ENCODE peak calls at places on chromosomes 13 and 19, in five cellular contexts. X, E, U, F and W are unnamed samples.
A peak's percentile ranks its signal among the peaks of the same experiment; 100 is the strongest.

GRCh38 chr13:27172495-27172842 is 858 bp upstream of the USP12 start:
- DNase-seq in X (no peak), F (no peak), U (no peak), E (no peak), W (no peak)

GRCh38 chr19:51664997-51665396 is 18.4 kb upstream of the SIGLEC14 start:
- DNase-seq in F (no peak), X (no peak), U (no peak), E (no peak), W (no peak)

GRCh38 chr19:1837625-1838105 is 10.6 kb downstream of the REXO1 start:
- DNase-seq in E (peak; percentile 74), X (no peak), U (no peak), F (no peak), W (no peak)

GRCh38 chr19:36771275-36772231 is 1.1 kb downstream of the ZNF850 start:
- DNase-seq in F (peak; percentile 52), X (peak; percentile 42), U (peak; percentile 76), E (peak; percentile 14), W (no peak)

GRCh38 chr13:102045713-102046112 is 356.1 kb downstream of the FGF14 start:
- DNase-seq in U (no peak), E (no peak), F (no peak), X (no peak), W (no peak)

GRCh38 chr13:84651288-84651687 is 769.0 kb upstream of the SLITRK1 start:
- DNase-seq in U (no peak), E (no peak), X (no peak), F (no peak), W (no peak)

GRCh38 chr19:20558011-20558410 is 7.6 kb downstream of the ZNF737 start:
- DNase-seq in U (no peak), X (no peak), E (no peak), F (no peak), W (no peak)

GRCh38 chr13:98384739-98385138 is 192.2 kb downstream of the STK24 start:
- DNase-seq in X (peak; percentile 16), F (no peak), E (no peak), U (no peak), W (no peak)

GRCh38 chr19:18279266-18279515 is 2.2 kb downstream of the JUND start:
- DNase-seq in U (no peak), E (no peak), F (no peak), X (no peak), W (no peak)

GRCh38 chr19:18280247-18281081 is 958 bp downstream of the JUND start:
- DNase-seq in X (no peak), E (peak; percentile 49), F (peak; percentile 35), U (peak; percentile 98), W (peak; percentile 79)

GRCh38 chr19:18281082-18282020 is at the start of gene JUND:
- DNase-seq in F (peak; percentile 73), X (peak; percentile 72), E (peak; percentile 96), U (peak; percentile 99), W (peak; percentile 99)

GRCh38 chr19:18279516-18280246 is 1.7 kb downstream of the JUND start:
- DNase-seq in E (peak; percentile 90), F (peak; percentile 45), X (peak; percentile 60), U (peak; percentile 98), W (peak; percentile 96)

DNA sequence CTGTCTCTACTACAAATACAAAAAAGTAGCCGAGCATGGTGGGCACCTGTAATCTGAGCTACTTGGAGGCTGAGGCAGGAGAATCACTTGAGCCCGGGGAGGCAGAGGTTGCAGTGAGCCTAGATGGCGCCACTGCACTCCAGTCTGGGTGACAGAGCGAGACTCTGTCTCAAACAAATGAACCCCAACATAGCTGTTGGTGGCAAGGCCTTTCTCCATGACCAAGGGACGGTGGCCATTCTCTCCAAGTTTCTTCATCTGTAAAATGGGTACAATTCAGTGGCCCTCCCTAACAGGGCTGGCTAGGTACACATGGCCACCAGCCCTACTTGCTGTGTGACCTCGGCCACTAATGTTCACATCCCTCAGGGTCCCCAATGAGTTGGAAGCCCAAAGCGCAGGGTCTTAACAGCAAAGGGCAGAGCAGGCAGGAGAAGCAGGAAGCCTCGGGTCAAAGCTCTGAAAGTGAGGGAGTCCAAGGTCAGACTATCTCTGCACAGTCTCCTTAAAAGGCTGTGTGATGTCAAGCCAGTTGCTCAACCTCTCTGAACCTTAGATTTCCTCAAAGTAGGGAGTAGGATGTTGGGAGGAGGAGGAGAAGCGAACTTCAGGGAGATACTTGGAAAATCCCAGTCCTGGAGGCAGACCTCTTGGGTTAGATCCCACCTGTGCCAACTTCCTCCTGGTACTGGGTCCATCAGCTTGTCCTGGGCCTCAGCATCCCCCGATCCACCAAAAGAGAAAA is 2.7 kb downstream of the JUND start:
- DNase-seq in E (no peak), X (no peak), U (peak; percentile 81), F (no peak), W (no peak)
- TF ChIP-seq CTCF in E (peak; percentile 48), X (peak; percentile 27), U (peak; percentile 32), F (no peak), W (no peak)

DNA sequence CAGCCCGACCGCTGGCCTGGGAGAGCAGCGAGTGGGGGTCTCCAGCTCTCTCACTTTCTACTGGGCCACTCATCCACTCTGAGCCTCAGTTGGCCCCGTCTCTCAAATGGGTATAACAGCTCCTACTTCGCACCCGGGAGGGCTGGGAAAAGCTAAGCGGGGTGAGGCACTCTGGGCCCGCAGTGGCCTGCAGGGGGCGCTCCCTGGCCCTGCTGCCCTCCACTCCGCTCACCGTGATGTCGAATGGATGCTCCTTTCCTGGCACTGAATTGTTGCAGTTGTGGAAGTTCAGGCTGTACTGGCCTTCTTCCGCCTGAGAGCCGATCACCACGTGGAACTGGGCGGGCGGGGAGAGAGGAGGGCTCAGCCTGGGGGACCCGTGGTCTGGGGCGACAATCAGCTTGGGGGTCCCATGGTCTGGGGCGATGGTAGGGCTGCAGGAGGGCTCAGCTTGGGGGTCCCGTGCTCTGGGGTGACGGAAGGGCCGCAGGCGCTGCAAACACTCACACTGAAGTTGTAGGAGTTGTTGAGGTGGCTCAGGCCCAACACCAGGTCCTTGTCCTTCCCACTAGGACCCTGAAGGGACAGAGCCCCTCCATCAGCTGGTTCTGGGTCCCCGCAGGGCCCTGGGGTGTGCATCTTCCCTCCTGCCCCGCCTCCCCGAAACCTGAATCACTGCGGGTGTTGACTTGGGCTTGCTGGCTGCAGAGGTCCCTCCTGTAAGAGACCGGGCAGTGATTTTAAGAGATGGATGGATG is 3.9 kb downstream of the GPR108 start:
- DNase-seq in X (no peak), F (no peak), U (no peak), E (no peak), W (no peak)
- TF ChIP-seq CTCF in X (no peak), F (no peak), U (no peak), E (peak; percentile 32), W (peak; percentile 52)

DNA sequence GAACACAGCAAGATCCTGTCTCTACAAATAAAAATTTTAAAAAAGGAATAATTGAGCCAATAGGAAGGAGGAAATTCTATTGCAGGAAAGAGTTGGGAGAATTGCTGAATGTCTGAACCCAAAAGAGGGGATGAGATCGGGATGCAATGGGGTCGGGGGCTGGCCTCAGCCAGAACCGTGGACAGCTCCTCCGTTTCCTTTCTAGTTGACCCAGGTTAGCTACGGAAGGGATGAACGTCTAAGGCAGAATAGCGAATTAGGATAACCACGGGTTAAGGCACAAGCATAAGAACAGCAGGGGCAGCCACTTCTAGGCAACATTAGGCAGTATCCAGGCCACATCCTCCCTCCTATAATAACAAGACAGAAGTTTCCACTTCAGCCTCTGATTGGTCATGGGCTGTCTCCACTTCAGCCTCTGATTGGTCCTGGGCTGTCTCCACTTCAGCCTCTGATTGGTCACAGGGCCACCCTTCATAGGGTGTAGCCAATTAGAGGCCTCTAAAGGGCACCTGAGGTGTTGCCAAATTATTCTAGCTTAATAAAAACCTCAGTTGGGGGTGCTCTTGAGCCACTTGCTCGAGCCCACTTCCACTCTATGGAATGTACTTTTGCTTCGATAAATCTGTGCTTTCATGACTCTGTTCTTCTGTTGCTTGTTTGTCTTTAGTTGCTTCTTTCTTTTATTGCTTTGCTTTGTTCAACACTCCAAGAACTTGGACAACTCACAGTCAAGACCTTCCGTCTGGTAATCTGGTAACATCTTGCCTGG is 24.9 kb upstream of the TPM4 start:
- DNase-seq in U (no peak), X (no peak), F (no peak), E (no peak), W (no peak)
- TF ChIP-seq CTCF in U (no peak), X (no peak), F (no peak), E (no peak), W (no peak)

GRCh38 chr19:42116308-42117075 is 15.8 kb downstream of the POU2F2 start:
- DNase-seq in X (no peak), F (no peak), E (no peak), U (no peak), W (no peak)
- TF ChIP-seq CTCF in X (no peak), F (no peak), E (peak; percentile 14), U (no peak), W (peak; percentile 35)

GRCh38 chr19:45497791-45498190 is 452 bp upstream of the PPM1N start:
- DNase-seq in F (no peak), X (no peak), E (no peak), U (peak; percentile 78), W (no peak)
- TF ChIP-seq CTCF in F (no peak), X (no peak), E (no peak), U (no peak), W (no peak)

GRCh38 chr13:109790951-109791605 is 4.7 kb upstream of the IRS2 start:
- DNase-seq in U (no peak), F (no peak), E (no peak), X (no peak), W (no peak)
- TF ChIP-seq CTCF in U (peak; percentile 57), F (no peak), E (peak; percentile 45), X (peak; percentile 42), W (peak; percentile 64)